ENCODE peak calls at places on chromosome 21, in seven cellular contexts. O is pancreas; T is CD8-positive, alpha-beta T cell; E is breast epithelium; Z is Calu3; W is CD4-positive, alpha-beta T cell; X is H9. C is an unnamed sample.

GRCh38 chr21:45404726-45405270 is at the start of gene COL18A1:
- DNase-seq in O (peak; percentile 64), Z (peak; percentile 55), E (no peak), X (peak; percentile 84), T (no peak), W (peak; percentile 25), C (peak; percentile 33)

GRCh38 chr21:31084689-31085088 is 46.4 kb upstream of the KRTAP19-8 start:
- DNase-seq in O (no peak), E (no peak), Z (no peak), X (no peak), W (no peak), T (no peak), C (no peak)

GRCh38 chr21:38165466-38166213 is 91.2 kb upstream of the KCNJ15 start:
- DNase-seq in E (no peak), X (no peak), O (no peak), Z (no peak), W (no peak), T (no peak), C (peak; percentile 48)

GRCh38 chr21:33071878-33072306 is 2.0 kb downstream of the OLIG1 start:
- DNase-seq in T (no peak), E (no peak), W (no peak), O (no peak), X (peak; percentile 48), Z (no peak), C (peak; percentile 18)

GRCh38 chr21:29258626-29259335 is 39.9 kb upstream of the BACH1 start:
- DNase-seq in X (no peak), W (no peak), O (no peak), E (no peak), T (no peak), Z (peak; percentile 12), C (peak; percentile 80)

GRCh38 chr21:14285147-14285546 is 69.2 kb downstream of the RBM11 start:
- DNase-seq in W (no peak), O (no peak), X (no peak), T (no peak), E (no peak), Z (no peak), C (no peak)

GRCh38 chr21:35511298-35512162 is 462.4 kb upstream of the RUNX1 start:
- DNase-seq in O (no peak), W (no peak), E (no peak), T (no peak), Z (peak; percentile 28), X (no peak), C (peak; percentile 47)

GRCh38 chr21:41975391-41976272 is 21.8 kb upstream of the C2CD2 start:
- DNase-seq in Z (no peak), W (no peak), E (peak; percentile 14), O (peak; percentile 6), X (no peak), T (peak; percentile 42), C (no peak)

GRCh38 chr21:45611296-45611695 is 32.2 kb upstream of the PCBP3 start:
- DNase-seq in X (peak; percentile 10), O (no peak), Z (no peak), W (no peak), T (no peak), E (no peak), C (no peak)

GRCh38 chr21:44285547-44285992 is at the start of gene AIRE:
- DNase-seq in T (no peak), X (no peak), E (no peak), W (no peak), O (no peak), Z (no peak), C (no peak)

GRCh38 chr21:44459712-44460440 is 4.6 kb downstream of the LRRC3 start:
- DNase-seq in O (no peak), E (no peak), W (no peak), Z (no peak), T (no peak), X (no peak), C (no peak)

GRCh38 chr21:44996983-44997936 is 57.4 kb downstream of the SLX9 start:
- DNase-seq in O (no peak), E (no peak), Z (no peak), T (no peak), W (no peak), X (no peak), C (no peak)

GRCh38 chr21:17726047-17726446 is 93.1 kb downstream of the C21orf91 start:
- DNase-seq in Z (no peak), W (no peak), E (no peak), X (no peak), T (no peak), O (no peak), C (no peak)

GRCh38 chr21:30257773-30258172 is 25.0 kb downstream of the KRTAP24-1 start:
- DNase-seq in T (no peak), E (no peak), W (no peak), O (no peak), Z (peak; percentile 36), X (peak; percentile 54), C (peak; percentile 1)

GRCh38 chr21:45721656-45722055 is 78.1 kb downstream of the PCBP3 start:
- DNase-seq in W (no peak), Z (no peak), T (no peak), O (no peak), E (no peak), X (no peak), C (peak; percentile 16)

GRCh38 chr21:34612557-34612956 is 2.4 kb downstream of the RCAN1 start:
- DNase-seq in E (no peak), T (no peak), W (no peak), X (no peak), Z (no peak), O (no peak), C (no peak)

GRCh38 chr21:45011911-45012660 is 62.3 kb upstream of the ADARB1 start:
- DNase-seq in T (no peak), Z (peak; percentile 58), O (no peak), W (no peak), E (peak; percentile 84), X (peak; percentile 92), C (peak; percentile 87)

GRCh38 chr21:46121286-46122221 is 23.6 kb downstream of the COL6A2 start:
- DNase-seq in E (no peak), W (no peak), O (no peak), X (peak; percentile 15), Z (no peak), T (no peak), C (no peak)

GRCh38 chr21:44456207-44456914 is 1.1 kb downstream of the LRRC3 start:
- DNase-seq in T (no peak), W (no peak), E (no peak), O (no peak), Z (no peak), X (no peak), C (no peak)

GRCh38 chr21:44352253-44352860 is 1.1 kb upstream of the TRPM2 start:
- DNase-seq in O (no peak), E (no peak), T (no peak), X (no peak), Z (no peak), W (no peak), C (no peak)

GRCh38 chr21:29697555-29698193 is 242.1 kb downstream of the GRIK1 start:
- DNase-seq in W (no peak), E (no peak), Z (no peak), X (no peak), T (no peak), O (no peak), C (no peak)

GRCh38 chr21:41926068-41926806 is 27.6 kb downstream of the C2CD2 start:
- DNase-seq in W (peak; percentile 27), X (no peak), T (peak; percentile 68), E (no peak), Z (peak; percentile 8), O (peak; percentile 37), C (peak; percentile 73)

GRCh38 chr21:42784276-42784675 is 95.1 kb downstream of the WDR4 start:
- DNase-seq in E (no peak), T (no peak), W (peak; percentile 11), X (no peak), O (no peak), Z (no peak), C (no peak)

GRCh38 chr21:41767606-41768370 is 936 bp upstream of the RIPK4 start:
- DNase-seq in E (no peak), W (no peak), Z (no peak), X (no peak), O (peak; percentile 34), T (no peak), C (no peak)

GRCh38 chr21:26945916-26946315 is 21.0 kb downstream of the ADAMTS5 start:
- DNase-seq in E (no peak), Z (no peak), T (no peak), O (no peak), W (no peak), X (no peak), C (peak; percentile 16)

GRCh38 chr21:26881504-26882228 is 36.5 kb upstream of the ADAMTS1 start:
- DNase-seq in W (no peak), Z (no peak), O (no peak), X (no peak), E (no peak), T (no peak), C (peak; percentile 39)

GRCh38 chr21:31557421-31557955 is 102.0 kb upstream of the SOD1 start:
- DNase-seq in W (peak; percentile 2), T (peak; percentile 55), X (peak; percentile 68), E (no peak), O (peak; percentile 7), Z (no peak), C (no peak)

GRCh38 chr21:42149656-42150457 is 69.1 kb upstream of the ABCG1 start:
- DNase-seq in O (no peak), E (no peak), Z (no peak), W (no peak), T (no peak), X (peak; percentile 23), C (no peak)

GRCh38 chr21:14917762-14918161 is 147.0 kb downstream of the NRIP1 start:
- DNase-seq in O (no peak), W (no peak), E (no peak), Z (no peak), X (no peak), T (no peak), C (no peak)

DNA sequence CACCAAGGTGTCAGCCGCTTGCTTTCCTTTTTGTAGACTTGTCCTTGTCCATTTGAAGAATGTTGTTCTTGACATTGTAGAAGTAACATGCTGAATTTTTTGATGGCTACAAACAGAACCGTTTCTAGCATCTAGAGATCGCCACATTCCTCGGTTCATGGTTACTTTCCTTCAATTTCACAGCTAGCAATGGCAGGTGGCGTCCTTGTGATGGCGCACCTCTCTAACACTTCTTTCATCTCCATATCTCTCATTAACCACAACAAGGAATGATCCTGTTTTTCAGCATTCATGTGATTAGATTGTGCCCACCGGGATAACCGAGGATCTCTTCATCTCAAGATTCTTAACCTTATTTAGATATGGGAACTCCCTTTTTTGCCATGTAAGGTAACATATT is 2129.8 kb downstream of the NCAM2 start:
- DNase-seq in T (no peak), Z (no peak), E (no peak), W (no peak), O (no peak), X (peak; percentile 29), C (no peak)
- TF ChIP-seq CTCF in T (no peak), Z (no peak), E (no peak), W (no peak), O (no peak), X (peak; percentile 76), C (no peak)

GRCh38 chr21:39657091-39657689 is 44.5 kb downstream of the B3GALT5 start:
- DNase-seq in Z (peak; percentile 51), E (no peak), X (no peak), W (no peak), T (no peak), O (peak; percentile 54), C (no peak)
- TF ChIP-seq CTCF in Z (no peak), E (no peak), X (no peak), W (no peak), T (no peak), O (no peak), C (no peak)

GRCh38 chr21:28235169-28235892 is 757.3 kb downstream of the LTN1 start:
- DNase-seq in X (peak; percentile 53), Z (no peak), E (no peak), W (no peak), T (no peak), O (no peak), C (no peak)
- TF ChIP-seq CTCF in X (peak; percentile 48), Z (no peak), E (no peak), W (no peak), T (no peak), O (no peak), C (no peak)

GRCh38 chr21:37009740-37010341 is 3.3 kb downstream of the RIPPLY3 start:
- DNase-seq in Z (peak; percentile 85), T (peak; percentile 85), W (peak; percentile 73), O (peak; percentile 91), E (peak; percentile 52), X (peak; percentile 95), C (peak; percentile 83)
- TF ChIP-seq CTCF in Z (peak; percentile 55), T (peak; percentile 85), W (peak; percentile 88), O (peak; percentile 75), E (peak; percentile 67), X (peak; percentile 89), C (peak; percentile 89)